ENCODE peak calls at places on chromosomes 5 and 9, in four cellular contexts. O, J, R and M are unnamed samples. For H3K4me1, the result is how much of the 10 kb centered on the place peaks cover.

GRCh38 chr9:120043448-120043847 is 536.5 kb downstream of the CDK5RAP2 start:
- DNase-seq in R (no peak), J (no peak), O (no peak), M (peak)

GRCh38 chr5:175096469-175097185 is 347.4 kb downstream of the DRD1 start:
- DNase-seq in O (no peak), R (no peak), J (no peak), M (no peak)

GRCh38 chr5:39863926-39864572 is 439.3 kb upstream of the DAB2 start:
- DNase-seq in O (no peak), J (no peak), R (no peak), M (no peak)

GRCh38 chr9:116686693-116687073 is 422 bp upstream of the TRIM32 start:
- DNase-seq in O (no peak), R (no peak), J (no peak), M (no peak)

GRCh38 chr5:174872271-174872670 is 147.9 kb downstream of the MSX2 start:
- DNase-seq in O (no peak), R (no peak), J (no peak), M (no peak)

GRCh38 chr5:53303105-53303504 is 177.3 kb upstream of the FST start:
- DNase-seq in O (no peak), R (no peak), J (no peak), M (no peak)

GRCh38 chr5:179699640-179700298 is 1.0 kb downstream of the CANX start:
- DNase-seq in R (no peak), J (no peak), O (no peak), M (no peak)

GRCh38 chr5:137598341-137598740 is 99.2 kb upstream of the SPOCK1 start:
- DNase-seq in R (no peak), O (no peak), J (no peak), M (peak)

GRCh38 chr9:112174223-112174964 is 703 bp downstream of the SUSD1 start:
- DNase-seq in R (no peak), O (peak), J (peak), M (peak)

GRCh38 chr5:164679461-164679860 is 1174.0 kb downstream of the MAT2B start:
- DNase-seq in J (no peak), O (no peak), R (no peak), M (no peak)

GRCh38 chr9:70746760-70747159 is 332.3 kb upstream of the KLF9 start:
- DNase-seq in R (no peak), J (no peak), O (no peak), M (no peak)

GRCh38 chr5:14490309-14490711 is 91.3 kb upstream of the OTULINL start:
- DNase-seq in R (no peak), J (no peak), O (no peak), M (no peak)

GRCh38 chr5:103264529-103264928 is 6.0 kb downstream of the MACIR start:
- DNase-seq in J (no peak), O (no peak), R (no peak), M (no peak)

GRCh38 chr5:103260951-103261350 is 2.4 kb downstream of the MACIR start:
- DNase-seq in O (no peak), J (no peak), R (no peak), M (no peak)

GRCh38 chr5:103262422-103262871 is 3.9 kb downstream of the MACIR start:
- DNase-seq in J (no peak), O (no peak), R (no peak), M (no peak)

GRCh38 chr5:103259705-103260355 is 1.3 kb downstream of the MACIR start:
- DNase-seq in R (no peak), J (no peak), O (no peak), M (no peak)

DNA sequence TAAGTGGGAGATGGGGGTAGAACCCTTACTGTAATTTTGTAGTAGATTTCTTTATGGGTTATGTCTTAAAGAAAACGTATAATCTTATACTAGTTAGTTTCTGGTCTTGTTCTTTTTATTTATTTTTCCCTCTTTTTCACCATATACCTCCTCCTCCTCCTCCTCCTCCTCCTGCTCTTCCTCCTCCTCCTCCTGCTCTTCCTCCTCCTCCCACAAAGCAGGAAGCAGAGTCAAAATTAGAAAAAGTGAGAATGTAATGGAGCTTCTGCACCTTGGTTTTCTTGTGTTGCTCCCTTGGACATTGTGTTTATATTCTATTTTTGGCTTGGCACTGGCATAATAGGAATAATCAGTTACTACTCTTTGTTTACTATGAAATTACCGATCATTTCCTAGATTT is 4.5 kb downstream of the MACIR start:
- DNase-seq in J (no peak), R (no peak), O (no peak), M (no peak)
- H3K4me3 ChIP-seq in J (no peak), R (no peak), O (no peak), M (no peak)

GRCh38 chr9:16532272-16532671 is 338.2 kb downstream of the BNC2 start:
- DNase-seq in R (no peak), J (no peak), O (no peak), M (no peak)
- H3K4me1 ChIP-seq in R (under half), J (under half), O (under half), M (under half)

GRCh38 chr5:142657446-142657845 is 28.4 kb downstream of the FGF1 start:
- DNase-seq in J (no peak), O (no peak), R (no peak), M (no peak)
- H3K4me3 ChIP-seq in J (no peak), O (no peak), R (no peak), M (no peak)

GRCh38 chr5:147559725-147560124 is 49.9 kb upstream of the DPYSL3 start:
- DNase-seq in O (no peak), J (no peak), R (no peak), M (no peak)

GRCh38 chr5:147561435-147561834 is 51.6 kb upstream of the DPYSL3 start:
- DNase-seq in J (no peak), R (no peak), O (no peak), M (no peak)

GRCh38 chr5:147560982-147561381 is 51.1 kb upstream of the DPYSL3 start:
- DNase-seq in J (no peak), R (no peak), O (no peak), M (peak)

GRCh38 chr5:147558826-147559225 is 49.0 kb upstream of the DPYSL3 start:
- DNase-seq in O (no peak), R (no peak), J (no peak), M (peak)

DNA sequence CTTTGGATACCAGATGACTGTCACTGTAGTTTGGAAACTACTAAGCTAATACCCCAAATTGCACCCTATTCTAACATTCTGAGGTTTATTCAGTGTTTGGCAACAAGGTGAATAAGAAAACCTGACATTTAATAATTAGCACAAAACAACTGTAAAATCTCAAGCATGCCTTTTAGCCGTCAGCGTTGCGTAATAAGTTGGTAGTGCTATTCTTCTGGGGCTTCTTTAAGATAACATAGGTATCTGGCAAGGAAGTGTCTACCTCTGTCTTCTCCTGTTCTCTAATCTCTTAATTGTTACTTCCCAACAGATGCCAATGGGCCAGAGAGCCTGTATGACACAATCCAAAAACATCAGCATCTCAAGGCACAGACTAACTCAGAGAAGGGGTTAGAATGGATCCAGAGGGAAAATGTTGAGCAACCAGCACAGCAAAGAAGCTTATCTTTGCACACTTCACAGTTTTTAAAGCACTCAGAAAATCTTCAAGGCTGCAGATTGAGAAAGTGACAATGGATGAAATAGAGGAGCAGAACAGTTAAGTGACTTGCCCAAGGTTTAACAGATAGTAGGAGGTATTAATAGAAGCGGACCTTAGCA is 48.4 kb upstream of the DPYSL3 start:
- DNase-seq in R (no peak), J (no peak), O (no peak), M (no peak)
- H3K4me1 ChIP-seq in R (under half), J (under half), O (under half), M (half or more)

GRCh38 chr9:75891277-75892167 is 1.0 kb downstream of the PCSK5 start:
- DNase-seq in J (peak), O (no peak), R (peak), M (peak)

GRCh38 chr9:75889577-75889976 is 896 bp upstream of the PCSK5 start:
- DNase-seq in J (no peak), R (no peak), O (no peak), M (no peak)

GRCh38 chr9:75892168-75892901 is 1.9 kb downstream of the PCSK5 start:
- DNase-seq in O (no peak), R (no peak), J (peak), M (peak)

GRCh38 chr9:75889977-75890540 is 414 bp upstream of the PCSK5 start:
- DNase-seq in O (peak), R (no peak), J (no peak), M (no peak)

GRCh38 chr9:75890541-75891276 is at the start of gene PCSK5:
- DNase-seq in O (peak), J (peak), R (peak), M (peak)
- H3K4me3 ChIP-seq in O (peak), J (peak), R (peak), M (peak)

GRCh38 chr9:135903358-135903656 is 4.0 kb downstream of the CAMSAP1 start:
- DNase-seq in R (no peak), J (no peak), O (no peak), M (no peak)

GRCh38 chr9:135898634-135899407 is 8.5 kb downstream of the CAMSAP1 start:
- DNase-seq in J (no peak), O (no peak), R (no peak), M (no peak)

GRCh38 chr9:135902655-135903357 is 4.5 kb downstream of the CAMSAP1 start:
- DNase-seq in J (no peak), O (no peak), R (no peak), M (no peak)

GRCh38 chr9:135901826-135902225 is 5.5 kb downstream of the CAMSAP1 start:
- DNase-seq in J (no peak), R (no peak), O (no peak), M (no peak)

GRCh38 chr9:135901036-135901758 is 6.1 kb downstream of the CAMSAP1 start:
- DNase-seq in O (no peak), R (no peak), J (no peak), M (no peak)
- H3K4me1 ChIP-seq in O (under half), R (under half), J (under half), M (under half)